ENCODE peak calls at places on chromosomes 1 and 21, in four cellular contexts. W is HEK293T, F is HepG2, T is K562. Q is an unnamed sample.

GRCh38 chr1:209850342-209850979 is 22.7 kb downstream of the UTP25 start:
- DNase-seq in W (peak), F (peak), T (peak), Q (peak)

GRCh38 chr1:163320891-163321290 is 863 bp upstream of the NUF2 start:
- DNase-seq in W (no peak), F (peak), T (no peak), Q (no peak)

GRCh38 chr1:6424619-6425593 is at the start of gene ESPN:
- DNase-seq in W (peak), F (no peak), T (peak), Q (no peak)

GRCh38 chr1:16156848-16157495 is 1.1 kb upstream of the EPHA2 start:
- DNase-seq in W (no peak), F (peak), T (no peak), Q (no peak)

GRCh38 chr1:62196091-62196690 is 1.5 kb downstream of the L1TD1 start:
- DNase-seq in W (no peak), F (no peak), T (no peak), Q (no peak)

GRCh38 chr1:9842781-9843575 is 19.2 kb upstream of the CLSTN1 start:
- DNase-seq in W (no peak), F (no peak), T (no peak), Q (no peak)

GRCh38 chr1:28835237-28835650 is 23.3 kb downstream of the OPRD1 start:
- DNase-seq in W (no peak), F (no peak), T (no peak), Q (no peak)

GRCh38 chr1:6912507-6912906 is 127.3 kb downstream of the CAMTA1 start:
- DNase-seq in W (no peak), F (no peak), T (peak), Q (no peak)

GRCh38 chr1:59081795-59082194 is 215.1 kb upstream of the FGGY start:
- DNase-seq in W (no peak), F (no peak), T (no peak), Q (no peak)

GRCh38 chr1:108346137-108346536 is 102.3 kb upstream of the NBPF4 start:
- DNase-seq in W (no peak), F (no peak), T (no peak), Q (no peak)

GRCh38 chr1:83931658-83932253 is 67.2 kb downstream of the TTLL7 start:
- DNase-seq in W (peak), F (peak), T (peak), Q (no peak)

GRCh38 chr1:10508511-10508951 is 33.8 kb downstream of the PEX14 start:
- DNase-seq in W (no peak), F (no peak), T (no peak), Q (peak)

GRCh38 chr1:35288761-35289160 is 20.3 kb downstream of the ZMYM4 start:
- DNase-seq in W (no peak), F (peak), T (no peak), Q (no peak)

GRCh38 chr1:218656301-218657037 is 311.3 kb downstream of the TGFB2 start:
- DNase-seq in W (no peak), F (no peak), T (no peak), Q (no peak)

GRCh38 chr1:37763791-37764741 is 854 bp downstream of the EPHA10 start:
- DNase-seq in W (peak), F (peak), T (peak), Q (peak)

GRCh38 chr1:13543451-13543911 is 29.7 kb upstream of the LRRC38 start:
- DNase-seq in W (no peak), F (no peak), T (no peak), Q (no peak)

DNA sequence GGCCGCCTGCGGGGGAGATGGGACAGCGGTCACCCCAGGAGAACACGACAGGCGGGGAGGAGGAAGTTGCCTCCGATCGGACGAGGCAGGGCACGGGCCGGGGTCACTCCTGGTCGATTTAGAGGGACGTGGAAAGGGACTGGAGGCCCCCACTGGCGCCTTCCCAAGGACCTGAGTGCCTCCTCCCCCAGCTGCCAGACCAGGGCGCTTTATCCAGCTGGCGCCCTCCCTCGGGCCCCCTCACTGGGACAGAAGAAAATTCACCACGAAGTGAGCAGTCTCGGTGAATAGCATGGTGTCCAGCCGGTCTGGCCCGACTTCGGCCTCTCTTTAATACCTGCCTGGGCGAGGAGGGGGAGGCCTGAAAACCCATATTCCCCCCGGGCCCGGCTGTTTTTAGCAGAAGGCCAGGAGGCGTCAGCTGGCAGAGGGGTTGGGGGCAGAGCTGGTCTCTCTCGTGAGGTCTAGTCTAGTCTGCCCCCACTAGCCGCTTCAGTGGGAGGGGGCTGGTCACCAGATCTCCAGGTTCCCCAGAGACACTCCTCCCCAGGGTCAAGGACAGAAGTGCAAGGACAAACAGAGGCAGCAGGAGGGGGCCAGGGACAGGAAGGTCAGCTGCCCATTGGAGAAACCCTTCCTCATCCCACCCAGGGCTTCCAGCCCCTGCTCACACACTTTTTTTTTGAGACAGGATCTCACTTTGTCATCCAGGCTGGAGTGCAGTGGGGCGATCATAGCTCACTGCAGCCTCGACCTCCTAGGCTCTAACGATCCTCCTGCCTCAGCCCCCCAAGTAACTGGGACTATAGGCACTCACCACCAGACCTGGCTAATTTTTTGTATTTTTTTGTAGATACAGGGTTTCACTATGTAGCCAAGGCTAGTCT is 10.2 kb downstream of the FAM229A start:
- DNase-seq in W (peak), F (peak), T (peak), Q (peak)
- TF ChIP-seq ELF4 in W (no peak), F (no peak), T (no peak), Q (no peak)

GRCh38 chr21:44871576-44872265 is 1.8 kb downstream of the PTTG1IP start:
- DNase-seq in W (no peak), F (peak), T (no peak), Q (no peak)
- TF ChIP-seq ELF4 in W (no peak), F (no peak), T (no peak), Q (no peak)

GRCh38 chr21:45972716-45973474 is 8.7 kb upstream of the COL6A1 start:
- DNase-seq in W (no peak), F (no peak), T (no peak), Q (no peak)
- TF ChIP-seq ELF4 in W (no peak), F (no peak), T (no peak), Q (no peak)

GRCh38 chr1:220497220-220497756 is 30.6 kb upstream of the MARK1 start:
- DNase-seq in W (no peak), F (no peak), T (no peak), Q (no peak)
- TF ChIP-seq ELF4 in W (no peak), F (no peak), T (no peak), Q (no peak)

DNA sequence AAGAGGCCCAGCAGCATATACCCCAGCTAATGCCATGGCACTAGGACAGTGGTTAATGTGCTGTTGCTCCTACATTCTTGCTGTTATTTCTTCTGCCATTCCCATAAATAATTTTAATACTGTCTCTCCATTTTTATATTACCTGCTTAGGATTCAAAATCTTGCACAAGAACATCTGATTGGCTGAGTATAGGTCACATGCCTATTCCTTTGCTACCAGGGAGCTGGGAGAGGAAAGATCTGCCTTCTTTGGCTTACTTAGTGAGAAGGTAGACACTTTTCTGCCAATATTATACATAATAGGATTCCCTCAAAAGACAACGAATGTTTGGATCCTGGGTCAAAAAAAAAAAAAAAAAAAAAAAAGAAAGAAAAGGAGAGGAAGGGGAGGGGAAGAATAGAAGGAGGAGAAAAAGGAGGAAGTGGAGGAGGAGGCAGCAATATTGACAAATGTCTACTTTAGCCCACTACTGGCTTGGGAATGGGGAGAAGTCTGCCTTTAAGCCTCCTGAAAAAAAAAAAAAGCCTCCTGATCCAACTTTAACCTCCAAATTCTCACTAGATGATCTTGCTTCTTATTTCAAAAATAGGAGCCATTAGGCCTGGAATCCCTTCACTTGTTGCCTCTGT is 134.5 kb upstream of the HNRNPU start:
- DNase-seq in W (no peak), F (no peak), T (no peak), Q (no peak)
- TF ChIP-seq ELF4 in W (no peak), F (no peak), T (no peak), Q (no peak)

DNA sequence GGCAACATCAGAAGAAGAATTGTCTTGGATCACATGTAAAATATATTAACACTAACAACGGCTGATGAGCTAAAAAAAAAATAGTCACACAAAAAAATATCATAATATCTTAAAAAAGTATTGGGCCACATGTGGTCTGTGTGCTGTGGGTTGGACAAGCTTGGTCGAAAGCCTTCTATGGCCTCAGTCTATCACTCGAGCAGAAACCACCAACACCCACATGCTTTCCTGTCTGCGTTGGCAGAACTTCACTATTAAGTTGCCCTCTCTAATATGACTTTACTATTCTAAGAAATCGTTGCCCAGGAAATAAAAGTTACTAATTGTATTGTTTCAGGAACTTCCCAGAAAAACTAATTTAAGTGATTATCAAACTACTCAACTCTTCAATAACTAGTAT is 28.2 kb upstream of the ETS2 start:
- DNase-seq in W (no peak), F (no peak), T (no peak), Q (no peak)
- TF ChIP-seq ELF4 in W (no peak), F (no peak), T (no peak), Q (no peak)

GRCh38 chr1:112508242-112509004 is at the start of gene WNT2B:
- DNase-seq in W (peak), F (peak), T (peak), Q (peak)
- TF ChIP-seq ELF4 in W (no peak), F (no peak), T (no peak), Q (no peak)